ENCODE peak calls at places on chromosome 12, in nine cellular contexts. Q is amygdala; P is cardiac fibroblast; V is coronary artery; S is stimulated activated CD4-positive, alpha-beta T cell treated with anti-CD3 and anti-CD28 coated beads, Interleukin-12 subunit alpha, Interleukin-12 subunit beta, amount 100 ng/mL, for 4 hours; B is T follicular helper cell; R is non-pigmented ciliary epithelial cell; O is ACHN; K is posterior vena cava. Y is an unnamed sample.

GRCh38 chr12:58425481-58426392 is 484.4 kb downstream of the ATP23 start:
- DNase-seq in Q (no peak), P (peak; percentile 91), V (no peak), S (no peak), B (no peak), R (peak; percentile 90), O (peak; percentile 88), K (no peak), Y (no peak)

GRCh38 chr12:10151621-10152020 is 20.3 kb downstream of the OLR1 start:
- DNase-seq in Q (no peak), P (no peak), V (no peak), S (no peak), B (no peak), R (no peak), O (no peak), K (no peak), Y (no peak)

GRCh38 chr12:124827588-124828184 is 36.0 kb downstream of the SCARB1 start:
- DNase-seq in Q (no peak), P (no peak), V (no peak), S (no peak), B (no peak), R (no peak), O (no peak), K (no peak), Y (no peak)

GRCh38 chr12:76608070-76608469 is 48.5 kb upstream of the OSBPL8 start:
- DNase-seq in Q (no peak), P (no peak), V (no peak), S (no peak), B (no peak), R (no peak), O (no peak), K (no peak), Y (no peak)

GRCh38 chr12:39329015-39329414 is 113.9 kb downstream of the KIF21A start:
- DNase-seq in Q (no peak), P (peak; percentile 15), V (no peak), S (no peak), B (no peak), R (peak; percentile 6), O (no peak), K (no peak), Y (no peak)

GRCh38 chr12:546265-546919 is 86.7 kb downstream of the B4GALNT3 start:
- DNase-seq in Q (no peak), P (no peak), V (no peak), S (no peak), B (no peak), R (no peak), O (no peak), K (no peak), Y (no peak)

GRCh38 chr12:54273981-54274380 is 5.9 kb downstream of the CBX5 start:
- DNase-seq in Q (no peak), P (no peak), V (no peak), S (no peak), B (no peak), R (no peak), O (no peak), K (no peak), Y (no peak)

GRCh38 chr12:43112101-43112661 is 439.8 kb downstream of the ADAMTS20 start:
- DNase-seq in Q (no peak), P (no peak), V (no peak), S (no peak), B (no peak), R (no peak), O (no peak), K (no peak), Y (no peak)

GRCh38 chr12:13436696-13437391 is 240.3 kb downstream of the EMP1 start:
- DNase-seq in Q (no peak), P (peak; percentile 41), V (no peak), S (no peak), B (no peak), R (no peak), O (no peak), K (no peak), Y (no peak)

GRCh38 chr12:68790952-68791234 is 17.1 kb upstream of the MDM2 start:
- DNase-seq in Q (no peak), P (no peak), V (no peak), S (no peak), B (no peak), R (no peak), O (no peak), K (no peak), Y (no peak)

GRCh38 chr12:67377541-67377940 is 108.4 kb downstream of the CAND1 start:
- DNase-seq in Q (no peak), P (no peak), V (no peak), S (no peak), B (no peak), R (no peak), O (no peak), K (no peak), Y (no peak)

GRCh38 chr12:110224379-110225304 is 56.4 kb upstream of the ATP2A2 start:
- DNase-seq in Q (no peak), P (peak; percentile 92), V (no peak), S (no peak), B (no peak), R (peak; percentile 71), O (peak; percentile 84), K (no peak), Y (no peak)

GRCh38 chr12:132402831-132403416 is 73.5 kb upstream of the GALNT9 start:
- DNase-seq in Q (no peak), P (no peak), V (no peak), S (no peak), B (no peak), R (no peak), O (no peak), K (peak; percentile 59), Y (no peak)

GRCh38 chr12:8108808-8109398 is 14.5 kb upstream of the CLEC4A start:
- DNase-seq in Q (peak; percentile 14), P (peak; percentile 88), V (peak; percentile 76), S (peak; percentile 73), B (peak; percentile 68), R (peak; percentile 41), O (peak; percentile 86), K (peak; percentile 88), Y (peak; percentile 51)

GRCh38 chr12:96237465-96238077 is 43.4 kb downstream of the ELK3 start:
- DNase-seq in Q (no peak), P (peak; percentile 97), V (peak; percentile 89), S (peak; percentile 17), B (peak; percentile 25), R (peak; percentile 90), O (peak; percentile 80), K (peak; percentile 91), Y (peak; percentile 62)

GRCh38 chr12:7374423-7375144 is 69.4 kb downstream of the CD163L1 start:
- DNase-seq in Q (no peak), P (no peak), V (no peak), S (no peak), B (no peak), R (no peak), O (peak; percentile 60), K (peak; percentile 83), Y (no peak)

GRCh38 chr12:106687652-106688051 is 86.8 kb upstream of the RIC8B start:
- DNase-seq in Q (no peak), P (no peak), V (no peak), S (no peak), B (no peak), R (no peak), O (no peak), K (no peak), Y (no peak)

Y was measured in T-helper 1 cell.